ENCODE peak calls at places on chromosomes 6 and 20, in six cellular contexts. J is cardiac muscle cell, D is uterus, B is tibial artery, X is transverse colon, M is HAP-1. C is an unnamed sample. For H3K27me3, the result is how much of the 10 kb centered on the place peaks cover.

GRCh38 chr6:56314683-56315523 is 67.5 kb upstream of the COL21A1 start:
- DNase-seq in J (peak), D (peak), B (no peak), X (no peak), M (peak), C (no peak)

GRCh38 chr20:1734269-1734858 is 76.8 kb upstream of the SIRPG start:
- DNase-seq in J (no peak), D (no peak), B (no peak), X (no peak), M (no peak), C (no peak)

GRCh38 chr6:26028753-26029569 is 58.3 kb upstream of the HFE start:
- DNase-seq in J (no peak), D (no peak), B (no peak), X (no peak), M (peak), C (no peak)

GRCh38 chr6:122114733-122115132 is 284.7 kb upstream of the HSF2 start:
- DNase-seq in J (no peak), D (no peak), B (no peak), X (no peak), M (no peak), C (no peak)

GRCh38 chr6:24205020-24205492 is 79.0 kb downstream of the NRSN1 start:
- DNase-seq in J (peak), D (no peak), B (no peak), X (no peak), M (peak), C (no peak)

GRCh38 chr20:12967932-12968331 is 40.8 kb upstream of the SPTLC3 start:
- DNase-seq in J (no peak), D (no peak), B (no peak), X (no peak), M (no peak), C (no peak)

GRCh38 chr6:34142046-34142445 is 3.8 kb downstream of the GRM4 start:
- DNase-seq in J (no peak), D (no peak), B (no peak), X (no peak), M (no peak), C (no peak)

GRCh38 chr20:8798505-8798904 is 270.4 kb upstream of the PLCB4 start:
- DNase-seq in J (peak), D (peak), B (no peak), X (no peak), M (no peak), C (no peak)

GRCh38 chr6:8783191-8783590 is 347.8 kb upstream of the SLC35B3 start:
- DNase-seq in J (no peak), D (no peak), B (no peak), X (no peak), M (no peak), C (no peak)

GRCh38 chr6:152748843-152749242 is 1.8 kb upstream of the VIP start:
- DNase-seq in J (peak), D (no peak), B (no peak), X (no peak), M (no peak), C (no peak)

GRCh38 chr6:48183816-48184215 is 72.8 kb upstream of the PTCHD4 start:
- DNase-seq in J (peak), D (no peak), B (no peak), X (no peak), M (no peak), C (no peak)

GRCh38 chr6:43901330-43902230 is 131.6 kb downstream of the VEGFA start:
- DNase-seq in J (no peak), D (peak), B (no peak), X (no peak), M (no peak), C (no peak)

GRCh38 chr6:121847806-121848522 is 412.5 kb downstream of the GJA1 start:
- DNase-seq in J (no peak), D (no peak), B (no peak), X (no peak), M (peak), C (no peak)

GRCh38 chr6:155014137-155014536 is 19.0 kb downstream of the TIAM2 start:
- DNase-seq in J (no peak), D (no peak), B (no peak), X (no peak), M (peak), C (no peak)

GRCh38 chr6:155013457-155013876 is 18.4 kb downstream of the TIAM2 start:
- DNase-seq in J (peak), D (no peak), B (no peak), X (no peak), M (no peak), C (no peak)

GRCh38 chr6:155014715-155015300 is 19.7 kb downstream of the TIAM2 start:
- DNase-seq in J (no peak), D (no peak), B (no peak), X (no peak), M (no peak), C (no peak)

GRCh38 chr6:155011997-155012396 is 16.9 kb downstream of the TIAM2 start:
- DNase-seq in J (no peak), D (no peak), B (no peak), X (no peak), M (no peak), C (no peak)
- H3K27me3 ChIP-seq in J (under half), D (under half), B (under half), X (under half), M (under half), C (under half)

DNA sequence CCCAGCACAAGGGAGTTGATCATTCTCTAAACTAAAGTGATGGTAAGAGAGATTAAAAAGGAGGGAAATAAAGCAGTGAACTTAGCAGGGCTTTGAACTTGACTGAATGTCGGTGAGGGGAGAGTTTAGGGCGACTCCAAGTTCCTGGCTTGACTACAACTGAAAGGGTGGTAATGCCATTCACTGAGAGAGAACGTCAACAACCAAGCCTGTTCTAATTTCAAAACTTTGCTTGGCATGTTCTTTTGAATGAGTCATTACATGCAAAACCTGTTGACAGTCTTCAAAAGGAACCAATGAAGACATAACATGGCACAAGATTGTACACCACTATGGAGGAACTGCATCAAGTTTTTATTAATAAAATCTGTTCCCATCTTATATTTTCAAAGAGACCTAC is 10.3 kb upstream of the MYB start:
- DNase-seq in J (no peak), D (no peak), B (no peak), X (no peak), M (no peak), C (no peak)
- H3K27me3 ChIP-seq in J (under half), D (under half), B (under half), X (under half), M (under half), C (under half)

DNA sequence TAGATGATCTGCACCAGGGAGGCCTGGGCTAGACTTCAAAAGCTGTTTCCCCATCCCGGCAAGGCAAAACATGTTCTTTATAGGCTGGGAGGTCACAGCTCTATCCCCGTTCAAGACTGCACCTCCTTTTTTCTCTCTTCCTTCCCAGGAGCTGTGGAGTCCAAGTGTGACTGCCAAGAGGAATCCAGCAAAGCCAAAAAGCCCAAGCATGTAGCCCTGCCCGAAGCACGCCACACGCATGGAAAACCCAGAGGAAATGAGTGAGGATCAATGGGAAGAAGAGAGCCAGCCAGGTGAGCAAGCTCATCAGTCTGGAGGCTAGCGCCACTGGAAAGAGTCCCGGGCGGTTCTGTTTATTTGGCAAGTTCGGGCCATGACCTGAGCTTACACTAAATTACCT is 240.4 kb downstream of the PRL start:
- DNase-seq in J (no peak), D (no peak), B (no peak), X (no peak), M (no peak), C (no peak)
- H3K27me3 ChIP-seq in J (under half), D (under half), B (under half), X (under half), M (under half), C (under half)

GRCh38 chr6:137487181-137487910 is 6.8 kb downstream of the OLIG3 start:
- DNase-seq in J (no peak), D (no peak), B (no peak), X (no peak), M (no peak), C (no peak)
- H3K27me3 ChIP-seq in J (half or more), D (under half), B (half or more), X (half or more), M (under half), C (under half)

GRCh38 chr20:21387528-21387927 is 9.8 kb downstream of the NKX2-4 start:
- DNase-seq in J (no peak), D (no peak), B (no peak), X (no peak), M (no peak), C (no peak)

GRCh38 chr20:21391495-21392298 is 5.6 kb downstream of the NKX2-4 start:
- DNase-seq in J (no peak), D (no peak), B (no peak), X (no peak), M (no peak), C (no peak)

GRCh38 chr20:21390768-21391167 is 6.6 kb downstream of the NKX2-4 start:
- DNase-seq in J (no peak), D (no peak), B (no peak), X (no peak), M (no peak), C (no peak)

GRCh38 chr20:21388566-21388965 is 8.8 kb downstream of the NKX2-4 start:
- DNase-seq in J (no peak), D (no peak), B (no peak), X (no peak), M (peak), C (no peak)

DNA sequence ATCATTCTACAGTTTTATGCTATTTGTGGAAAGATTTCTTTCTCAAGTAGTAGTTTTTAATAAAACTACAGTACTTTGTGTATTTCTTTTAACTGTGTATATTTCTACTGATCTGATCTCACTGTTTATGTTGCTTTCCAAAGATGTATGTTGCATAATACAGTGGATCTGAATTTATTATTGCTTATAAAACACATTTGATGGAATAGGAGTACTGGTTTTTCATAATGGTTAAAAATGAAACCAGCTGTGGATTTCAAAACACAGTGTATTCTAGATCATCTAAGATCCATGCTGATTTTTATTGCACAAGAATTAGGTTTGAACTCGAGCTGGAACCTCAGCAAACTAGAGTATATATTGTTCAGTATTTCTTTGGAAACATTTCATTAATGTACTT is 8.0 kb downstream of the NKX2-4 start:
- DNase-seq in J (no peak), D (no peak), B (no peak), X (no peak), M (no peak), C (no peak)
- H3K27me3 ChIP-seq in J (half or more), D (under half), B (under half), X (under half), M (under half), C (under half)

DNA sequence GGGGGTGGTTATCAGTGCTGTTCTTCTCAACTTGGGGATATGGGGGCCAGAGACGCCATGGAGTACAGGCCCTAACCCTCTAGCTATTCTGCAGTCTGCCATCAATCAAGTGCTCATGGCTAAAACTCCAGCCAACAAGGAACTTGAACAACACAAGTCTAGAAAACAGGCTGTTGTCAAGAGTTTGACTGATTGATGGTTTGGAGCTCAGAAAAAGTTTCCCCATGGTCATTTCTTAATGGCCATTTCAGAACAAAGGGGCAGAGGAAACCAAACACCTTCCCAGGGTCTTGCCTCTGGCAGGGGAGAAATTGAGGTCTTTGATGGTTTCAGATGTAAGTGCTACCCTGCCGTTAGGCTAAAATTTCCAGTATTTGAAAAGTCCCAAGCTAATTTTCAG is 15.1 kb downstream of the PCK1 start:
- DNase-seq in J (no peak), D (no peak), B (no peak), X (no peak), M (no peak), C (no peak)
- H3K27me3 ChIP-seq in J (under half), D (under half), B (under half), X (under half), M (under half), C (under half)

DNA sequence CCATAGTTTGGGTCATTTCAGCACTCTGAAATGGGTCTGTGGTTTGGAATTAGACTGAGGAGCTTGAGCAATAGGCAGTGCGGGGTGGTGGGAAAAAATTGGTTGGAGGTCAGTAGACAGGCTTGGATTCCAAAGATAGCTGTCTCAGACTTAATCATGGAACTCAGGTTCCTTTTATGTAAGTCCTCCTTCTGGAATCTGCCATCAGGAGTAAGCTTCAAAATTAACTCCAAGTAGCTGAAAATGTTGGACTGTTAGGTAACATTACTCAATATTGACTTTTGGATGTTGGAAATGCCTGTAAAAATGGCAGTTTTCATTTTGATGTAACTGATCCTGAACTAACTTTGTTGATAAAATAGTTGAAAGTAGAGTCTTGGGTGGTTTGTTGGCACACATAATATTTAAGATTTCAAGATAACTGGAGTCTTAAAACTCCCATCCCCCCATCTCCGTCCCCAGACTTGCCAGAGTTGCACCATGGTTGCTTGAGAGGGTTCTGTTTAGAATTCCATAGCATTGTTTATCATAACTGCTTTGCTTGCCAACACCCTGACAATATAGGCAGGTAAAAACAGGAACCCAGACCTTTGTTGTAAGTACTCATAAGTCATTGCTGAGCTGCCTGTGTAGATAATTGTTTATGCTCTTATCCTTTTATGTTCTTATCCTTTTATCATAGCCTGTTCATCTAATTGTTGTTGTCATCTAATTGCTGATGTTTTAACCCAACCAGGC is 83.1 kb downstream of the PHF20 start:
- DNase-seq in J (no peak), D (no peak), B (no peak), X (no peak), M (no peak), C (no peak)
- H3K27me3 ChIP-seq in J (under half), D (under half), B (under half), X (under half), M (under half), C (under half)

GRCh38 chr6:28816339-28816908 is 107.4 kb downstream of the TRIM27 start:
- DNase-seq in J (no peak), D (no peak), B (no peak), X (no peak), M (peak), C (no peak)

GRCh38 chr6:28817808-28818145 is 106.0 kb downstream of the TRIM27 start:
- DNase-seq in J (no peak), D (no peak), B (no peak), X (no peak), M (peak), C (no peak)

GRCh38 chr6:28814032-28814976 is 109.5 kb downstream of the TRIM27 start:
- DNase-seq in J (no peak), D (no peak), B (no peak), X (no peak), M (no peak), C (no peak)

GRCh38 chr6:28812778-28813569 is 110.8 kb downstream of the TRIM27 start:
- DNase-seq in J (no peak), D (no peak), B (no peak), X (no peak), M (no peak), C (no peak)

GRCh38 chr6:28816909-28817807 is 106.6 kb downstream of the TRIM27 start:
- DNase-seq in J (peak), D (no peak), B (no peak), X (no peak), M (peak), C (no peak)
- H3K27me3 ChIP-seq in J (half or more), D (under half), B (half or more), X (half or more), M (under half), C (under half)

DNA sequence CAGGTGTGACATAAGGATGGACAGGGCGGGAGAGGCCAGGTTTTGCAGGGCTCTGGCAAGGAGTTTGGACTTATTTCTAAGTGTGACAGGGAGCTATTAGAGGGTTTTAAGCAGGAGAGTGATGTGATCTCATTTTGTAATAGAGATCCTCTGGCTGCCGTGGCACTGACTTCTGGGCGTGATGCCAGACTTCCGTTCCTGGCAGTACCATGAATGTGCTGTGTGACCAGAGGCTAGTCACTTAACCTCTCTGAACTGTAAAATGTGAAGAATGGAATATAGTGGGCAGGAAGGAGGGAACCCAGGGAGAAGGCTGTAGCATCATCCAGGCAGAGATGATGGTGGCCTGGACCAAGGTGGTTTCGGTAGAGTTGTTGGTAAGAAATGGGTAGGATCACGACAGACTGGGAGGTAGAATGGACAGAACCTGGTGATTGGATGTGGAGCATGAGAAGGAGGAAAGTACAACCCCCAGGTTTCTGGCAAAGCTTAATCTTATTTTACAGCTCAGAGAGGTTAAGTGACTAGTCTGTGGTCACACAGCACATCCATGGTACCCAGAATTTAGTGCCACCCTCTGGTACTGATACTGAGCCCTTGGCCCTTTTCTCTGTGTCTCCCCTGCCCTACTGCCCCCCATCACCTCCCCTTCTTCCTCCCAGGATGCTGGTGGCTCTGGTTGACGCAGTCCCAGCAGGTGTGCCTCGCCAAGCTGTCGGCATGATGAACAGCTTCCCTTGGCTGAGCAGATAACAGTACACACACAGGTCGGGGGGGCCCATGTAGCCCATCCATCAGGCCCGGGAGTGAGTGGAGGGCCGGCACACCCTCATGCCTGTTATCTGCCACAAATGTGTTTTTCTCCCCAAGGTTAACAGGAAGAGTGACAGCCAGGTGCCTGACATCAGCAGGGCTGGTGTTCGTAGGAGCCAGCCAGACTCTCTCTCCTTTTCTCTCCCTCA is 52.9 kb upstream of the CTNNBL1 start:
- DNase-seq in J (peak), D (no peak), B (no peak), X (no peak), M (no peak), C (no peak)
- H3K27me3 ChIP-seq in J (under half), D (under half), B (under half), X (under half), M (half or more), C (under half)

DNA sequence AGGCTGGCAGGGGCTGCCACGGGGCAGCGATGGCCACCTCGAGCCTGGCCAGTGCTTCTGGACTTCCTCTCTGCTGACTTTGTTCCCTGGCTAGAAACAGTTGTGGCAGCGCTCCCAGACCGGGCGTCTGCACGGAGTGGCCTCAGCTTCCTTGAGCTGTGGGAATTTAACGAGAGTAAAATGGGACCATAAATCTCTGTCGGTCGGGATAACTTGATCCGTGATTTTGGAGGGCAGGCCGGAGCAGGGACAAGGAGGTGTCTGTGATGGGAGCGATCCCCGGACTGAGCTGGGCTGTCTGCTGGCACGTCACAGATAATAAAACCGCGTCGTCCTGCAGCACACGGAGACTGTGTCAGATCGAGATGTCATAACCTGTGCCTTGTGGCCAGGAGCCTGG is 6.3 kb upstream of the RBBP8NL start:
- DNase-seq in J (no peak), D (peak), B (no peak), X (peak), M (no peak), C (no peak)
- H3K27me3 ChIP-seq in J (under half), D (under half), B (under half), X (under half), M (under half), C (under half)